ENCODE peak calls at places on chromosomes 12 and 14, in seven cellular contexts. H, N, Y, T, D, K and Q are unnamed samples.

GRCh38 chr14:60922050-60922449 is 58.8 kb downstream of the TRMT5 start:
- DNase-seq in H (no peak), N (no peak), Y (no peak), T (no peak), D (no peak), K (peak), Q (no peak)

GRCh38 chr12:99059824-99060526 is 414.9 kb downstream of the APAF1 start:
- DNase-seq in H (no peak), N (no peak), Y (no peak), T (peak), D (peak), K (no peak), Q (no peak)

GRCh38 chr12:54631988-54632728 is 2.5 kb downstream of the LACRT start:
- DNase-seq in H (no peak), N (no peak), Y (no peak), T (no peak), D (no peak), K (no peak), Q (no peak)

GRCh38 chr12:88113871-88114270 is 28.0 kb downstream of the CEP290 start:
- DNase-seq in H (no peak), N (no peak), Y (no peak), T (no peak), D (no peak), K (peak), Q (no peak)

GRCh38 chr12:45077259-45077658 is 26.4 kb upstream of the DBX2 start:
- DNase-seq in H (no peak), N (no peak), Y (no peak), T (no peak), D (no peak), K (no peak), Q (no peak)

GRCh38 chr12:116434155-116435065 is 124.8 kb upstream of the MAP1LC3B2 start:
- DNase-seq in H (peak), N (no peak), Y (peak), T (no peak), D (peak), K (peak), Q (peak)

GRCh38 chr12:106415134-106415533 is 57.6 kb downstream of the POLR3B start:
- DNase-seq in H (no peak), N (no peak), Y (no peak), T (no peak), D (no peak), K (no peak), Q (no peak)

GRCh38 chr12:40405419-40405818 is 180.6 kb downstream of the LRRK2 start:
- DNase-seq in H (no peak), N (no peak), Y (no peak), T (peak), D (no peak), K (no peak), Q (no peak)

GRCh38 chr12:117695956-117696355 is 272.8 kb downstream of the KSR2 start:
- DNase-seq in H (no peak), N (no peak), Y (no peak), T (no peak), D (no peak), K (no peak), Q (no peak)

GRCh38 chr14:68932219-68932618 is 46.9 kb downstream of the ACTN1 start:
- DNase-seq in H (no peak), N (no peak), Y (no peak), T (no peak), D (no peak), K (no peak), Q (no peak)

GRCh38 chr12:46101121-46101869 is 110.9 kb upstream of the SCAF11 start:
- DNase-seq in H (peak), N (no peak), Y (no peak), T (no peak), D (no peak), K (peak), Q (no peak)

GRCh38 chr14:101377069-101377468 is 184.2 kb upstream of the DIO3 start:
- DNase-seq in H (no peak), N (no peak), Y (no peak), T (no peak), D (no peak), K (no peak), Q (no peak)

GRCh38 chr12:96063046-96063445 is 27.7 kb upstream of the LTA4H start:
- DNase-seq in H (peak), N (no peak), Y (no peak), T (no peak), D (no peak), K (no peak), Q (no peak)

GRCh38 chr14:50985816-50986396 is 41.6 kb upstream of the PYGL start:
- DNase-seq in H (no peak), N (no peak), Y (no peak), T (no peak), D (no peak), K (no peak), Q (no peak)

GRCh38 chr12:55652352-55652751 is 15.7 kb downstream of the OR10P1 start:
- DNase-seq in H (no peak), N (no peak), Y (no peak), T (no peak), D (no peak), K (no peak), Q (no peak)

GRCh38 chr12:111057726-111058125 is 137.3 kb upstream of the MYL2 start:
- DNase-seq in H (no peak), N (no peak), Y (no peak), T (no peak), D (no peak), K (no peak), Q (no peak)

GRCh38 chr14:52863339-52863700 is 71.9 kb upstream of the GNPNAT1 start:
- DNase-seq in H (no peak), N (no peak), Y (no peak), T (no peak), D (no peak), K (no peak), Q (no peak)

GRCh38 chr12:40137252-40137651 is 31.4 kb upstream of the SLC2A13 start:
- DNase-seq in H (no peak), N (no peak), Y (no peak), T (no peak), D (no peak), K (peak), Q (no peak)

GRCh38 chr12:93145086-93145485 is 216.0 kb upstream of the EEA1 start:
- DNase-seq in H (no peak), N (no peak), Y (no peak), T (no peak), D (no peak), K (peak), Q (no peak)

GRCh38 chr14:59359451-59360124 is 105.6 kb downstream of the GPR135 start:
- DNase-seq in H (no peak), N (no peak), Y (no peak), T (no peak), D (no peak), K (no peak), Q (peak)

GRCh38 chr14:96268426-96269358 is 12.7 kb downstream of the BDKRB1 start:
- DNase-seq in H (peak), N (no peak), Y (no peak), T (no peak), D (no peak), K (peak), Q (no peak)

GRCh38 chr14:21238823-21239518 is 30.3 kb downstream of the HNRNPC start:
- DNase-seq in H (no peak), N (no peak), Y (no peak), T (no peak), D (no peak), K (no peak), Q (no peak)

GRCh38 chr12:46549527-46550265 is 177.1 kb upstream of the SLC38A2 start:
- DNase-seq in H (no peak), N (no peak), Y (no peak), T (no peak), D (no peak), K (no peak), Q (no peak)

GRCh38 chr12:132124766-132125425 is 19.2 kb downstream of the DDX51 start:
- DNase-seq in H (no peak), N (no peak), Y (no peak), T (no peak), D (no peak), K (no peak), Q (no peak)

GRCh38 chr12:11795192-11795909 is 145.9 kb downstream of the ETV6 start:
- DNase-seq in H (no peak), N (no peak), Y (no peak), T (no peak), D (no peak), K (peak), Q (no peak)

GRCh38 chr14:64220056-64220455 is 74.1 kb downstream of the ESR2 start:
- DNase-seq in H (no peak), N (no peak), Y (no peak), T (no peak), D (no peak), K (no peak), Q (no peak)

GRCh38 chr14:35480119-35480769 is 53.7 kb upstream of the INSM2 start:
- DNase-seq in H (no peak), N (no peak), Y (no peak), T (no peak), D (no peak), K (no peak), Q (no peak)

GRCh38 chr14:96509457-96510090 is 7.4 kb downstream of the PAPOLA start:
- DNase-seq in H (no peak), N (no peak), Y (no peak), T (no peak), D (no peak), K (no peak), Q (no peak)

GRCh38 chr12:96143392-96143791 is 50.8 kb upstream of the ELK3 start:
- DNase-seq in H (no peak), N (no peak), Y (no peak), T (no peak), D (no peak), K (no peak), Q (no peak)

GRCh38 chr14:75002392-75003249 is at the start of gene EIF2B2:
- DNase-seq in H (peak), N (peak), Y (peak), T (peak), D (peak), K (peak), Q (peak)